ENCODE peak calls at places on chromosomes 2 and 18, in four cellular contexts. P is AG04450, M is gastrocnemius medialis, X is OCI-LY7. R is an unnamed sample.

GRCh38 chr2:174972924-174973323 is 32.3 kb downstream of the CHN1 start:
- DNase-seq in M (no peak), P (peak), X (no peak), R (no peak)

GRCh38 chr2:6812857-6813530 is 52.7 kb downstream of the CMPK2 start:
- DNase-seq in M (no peak), X (peak), P (no peak), R (no peak)

GRCh38 chr18:10041180-10041579 is 127.4 kb downstream of the VAPA start:
- DNase-seq in M (peak), X (no peak), P (no peak), R (no peak)

GRCh38 chr2:165196411-165196810 is 7.4 kb downstream of the SCN3A start:
- DNase-seq in M (no peak), X (no peak), P (no peak), R (no peak)

GRCh38 chr2:9800975-9801723 is 42.1 kb upstream of the TAF1B start:
- DNase-seq in P (no peak), M (peak), X (no peak), R (no peak)

GRCh38 chr18:23835076-23835475 is 145.8 kb downstream of the LAMA3 start:
- DNase-seq in X (no peak), M (no peak), P (no peak), R (no peak)

GRCh38 chr2:117944816-117945215 is 69.1 kb downstream of the CCDC93 start:
- DNase-seq in P (no peak), X (no peak), M (no peak), R (no peak)

GRCh38 chr18:13611058-13611615 is 115.2 kb downstream of the FAM210A start:
- DNase-seq in P (no peak), M (no peak), X (peak), R (no peak)

GRCh38 chr2:191376981-191377629 is 131.9 kb downstream of the MYO1B start:
- DNase-seq in M (peak), P (peak), X (no peak), R (peak)

GRCh38 chr2:83051538-83052192 is 1407.4 kb downstream of the SUCLG1 start:
- DNase-seq in P (no peak), X (no peak), M (no peak), R (no peak)

GRCh38 chr2:183991973-183992372 is 606.4 kb upstream of the ZNF804A start:
- DNase-seq in M (no peak), P (no peak), X (no peak), R (no peak)

GRCh38 chr18:9825571-9826073 is 60.2 kb upstream of the TXNDC2 start:
- DNase-seq in X (peak), M (no peak), P (peak), R (peak)

GRCh38 chr2:128510701-128511100 is 192.0 kb upstream of the HS6ST1 start:
- DNase-seq in M (no peak), X (no peak), P (peak), R (no peak)

GRCh38 chr2:15913146-15913545 is 27.2 kb upstream of the MYCN start:
- DNase-seq in X (no peak), M (no peak), P (no peak), R (no peak)

GRCh38 chr2:23360571-23361125 is 24.3 kb upstream of the KLHL29 start:
- DNase-seq in X (no peak), M (no peak), P (no peak), R (no peak)

GRCh38 chr2:75476778-75477177 is 84.0 kb downstream of the EVA1A start:
- DNase-seq in M (no peak), P (no peak), X (no peak), R (peak)

GRCh38 chr2:157722580-157723234 is 94.0 kb upstream of the ACVR1C start:
- DNase-seq in P (no peak), X (peak), M (no peak), R (no peak)

GRCh38 chr2:167134381-167135072 is 246.2 kb downstream of the XIRP2 start:
- DNase-seq in M (no peak), X (no peak), P (peak), R (peak)

GRCh38 chr2:120845281-120845680 is 109.6 kb downstream of the GLI2 start:
- DNase-seq in X (no peak), P (no peak), M (peak), R (no peak)

GRCh38 chr18:59669872-59670657 is 27.2 kb downstream of the CCBE1 start:
- DNase-seq in M (no peak), P (peak), X (no peak), R (no peak)

GRCh38 chr2:238465487-238466241 is 38.9 kb downstream of the ASB1 start:
- DNase-seq in X (no peak), M (no peak), P (no peak), R (no peak)

GRCh38 chr2:12803616-12804015 is 86.9 kb downstream of the TRIB2 start:
- DNase-seq in X (no peak), M (no peak), P (no peak), R (no peak)

GRCh38 chr18:9619545-9619944 is 5.2 kb upstream of the PPP4R1 start:
- DNase-seq in M (no peak), P (peak), X (no peak), R (no peak)

GRCh38 chr2:43937269-43937820 is 58.4 kb downstream of the LRPPRC start:
- DNase-seq in P (no peak), X (no peak), M (no peak), R (no peak)

GRCh38 chr2:43941359-43941758 is 54.4 kb downstream of the LRPPRC start:
- DNase-seq in X (no peak), M (no peak), P (no peak), R (no peak)

GRCh38 chr2:43942001-43942400 is 53.8 kb downstream of the LRPPRC start:
- DNase-seq in P (no peak), X (no peak), M (no peak), R (no peak)

GRCh38 chr2:43942881-43943280 is 52.9 kb downstream of the LRPPRC start:
- DNase-seq in P (no peak), M (no peak), X (no peak), R (no peak)

DNA sequence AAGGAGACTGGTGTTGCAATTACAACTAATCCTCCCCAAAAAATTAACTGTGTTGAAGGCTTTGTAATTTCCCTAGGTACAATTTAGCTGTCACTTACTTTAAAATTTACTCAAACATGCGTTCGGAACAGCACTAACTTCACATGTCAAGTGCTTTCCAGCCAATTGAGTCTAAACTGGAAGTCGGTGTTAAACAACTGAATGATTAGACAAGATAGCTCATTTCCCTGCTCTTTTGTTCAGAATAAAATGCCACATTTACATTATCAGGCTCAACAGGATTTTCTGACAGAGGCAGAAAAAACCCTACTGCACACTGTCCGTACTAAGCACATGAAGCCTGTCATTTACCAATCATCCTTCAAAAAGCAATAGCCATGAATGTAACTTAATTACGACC is 56.1 kb downstream of the LRPPRC start:
- DNase-seq in M (no peak), P (no peak), X (no peak), R (no peak)
- H3K4me3 ChIP-seq in M (no peak), P (no peak), X (no peak), R (no peak)

GRCh38 chr2:172677363-172677762 is 58.3 kb upstream of the RAPGEF4 start:
- DNase-seq in M (no peak), P (no peak), X (no peak), R (no peak)

GRCh38 chr2:172672114-172672513 is 63.5 kb upstream of the RAPGEF4 start:
- DNase-seq in M (no peak), P (no peak), X (no peak), R (no peak)

GRCh38 chr2:172674034-172674967 is 61.3 kb upstream of the RAPGEF4 start:
- DNase-seq in X (no peak), P (no peak), M (no peak), R (no peak)

GRCh38 chr2:172672999-172673726 is 62.5 kb upstream of the RAPGEF4 start:
- DNase-seq in M (no peak), P (no peak), X (no peak), R (peak)

GRCh38 chr2:172674968-172675303 is 60.7 kb upstream of the RAPGEF4 start:
- DNase-seq in P (no peak), M (no peak), X (no peak), R (no peak)
- TF ChIP-seq CTCF in P (no peak), M (no peak), X (no peak), R (no peak)

GRCh38 chr2:130019402-130019801 is 39.9 kb downstream of the RAB6C start:
- DNase-seq in M (no peak), P (no peak), X (no peak), R (no peak)
- H3K4me3 ChIP-seq in M (no peak), P (no peak), X (no peak), R (no peak)

GRCh38 chr2:138276367-138276766 is 225.2 kb upstream of the SPOPL start:
- DNase-seq in X (no peak), M (no peak), P (no peak), R (no peak)
- TF ChIP-seq CTCF in X (no peak), M (no peak), P (no peak), R (no peak)

GRCh38 chr18:1760901-1761300 is 810.4 kb downstream of the METTL4 start:
- DNase-seq in P (no peak), M (no peak), X (no peak), R (no peak)
- H3K4me3 ChIP-seq in P (no peak), M (no peak), X (no peak), R (no peak)

GRCh38 chr2:236221798-236222197 is 42.4 kb downstream of the ASB18 start:
- DNase-seq in P (no peak), M (no peak), X (no peak), R (no peak)
- TF ChIP-seq CTCF in P (no peak), M (no peak), X (no peak), R (no peak)